ENCODE peak calls at places on chromosomes 1 and 21, in six cellular contexts. U, Z, R, V, J and P are unnamed samples.

GRCh38 chr1:40476924-40477679 is at the start of gene ZFP69:
- DNase-seq in R (peak), Z (peak), U (peak), J (peak), V (peak), P (peak)

GRCh38 chr1:31503581-31503980 is 72.7 kb upstream of the TINAGL1 start:
- DNase-seq in Z (no peak), U (no peak), J (no peak), V (no peak), R (no peak), P (no peak)

GRCh38 chr1:103492003-103492665 is 33.4 kb upstream of the RNPC3 start:
- DNase-seq in J (no peak), Z (no peak), V (no peak), U (no peak), R (no peak), P (no peak)

GRCh38 chr21:17798796-17799195 is 20.4 kb downstream of the C21orf91 start:
- DNase-seq in V (no peak), Z (no peak), J (no peak), R (no peak), U (no peak), P (no peak)

GRCh38 chr1:206717237-206717989 is 32.7 kb downstream of the MAPKAPK2 start:
- DNase-seq in Z (no peak), R (no peak), U (no peak), V (no peak), J (no peak), P (no peak)

GRCh38 chr21:29248124-29248523 is 50.6 kb upstream of the BACH1 start:
- DNase-seq in J (no peak), R (no peak), Z (no peak), U (no peak), V (no peak), P (no peak)

GRCh38 chr21:38954450-38955059 is 148.8 kb downstream of the ETS2 start:
- DNase-seq in R (no peak), J (no peak), Z (no peak), U (no peak), V (no peak), P (no peak)

GRCh38 chr1:37858931-37859506 is 373 bp downstream of the MTF1 start:
- DNase-seq in U (no peak), J (no peak), Z (no peak), V (no peak), R (peak), P (no peak)

GRCh38 chr1:232250410-232250809 is 379.5 kb downstream of the SIPA1L2 start:
- DNase-seq in J (no peak), Z (no peak), U (no peak), R (no peak), V (no peak), P (no peak)

GRCh38 chr1:239387304-239388231 is 1.2 kb downstream of the CHRM3 start:
- DNase-seq in Z (no peak), J (no peak), R (no peak), U (no peak), V (no peak), P (peak)

GRCh38 chr1:78958711-78959110 is 47.8 kb downstream of the ADGRL4 start:
- DNase-seq in J (no peak), Z (no peak), V (no peak), R (no peak), U (no peak), P (no peak)

GRCh38 chr1:169312084-169312954 is 55.3 kb downstream of the NME7 start:
- DNase-seq in V (peak), J (no peak), U (peak), R (peak), Z (no peak), P (no peak)

GRCh38 chr1:109784551-109785252 is 21.0 kb upstream of the EPS8L3 start:
- DNase-seq in V (no peak), Z (no peak), U (no peak), J (no peak), R (no peak), P (no peak)

GRCh38 chr21:31337086-31337485 is 7.0 kb downstream of the TIAM1 start:
- DNase-seq in R (no peak), J (no peak), U (no peak), V (no peak), Z (no peak), P (no peak)